ENCODE peak calls at places on chromosomes 2 and 18, in six cellular contexts. N is H1, O is IMR-90, T is neuronal stem cell, Z is H9, H is trophoblast cell. X is an unnamed sample.

GRCh38 chr2:42925742-42926437 is 133.5 kb upstream of the HAAO start:
- DNase-seq in N (no peak), T (no peak), O (no peak), Z (no peak), H (peak), X (no peak)

GRCh38 chr18:21342372-21342771 is 100.3 kb downstream of the GREB1L start:
- DNase-seq in H (no peak), T (peak), Z (peak), N (no peak), O (no peak), X (no peak)

GRCh38 chr2:8565399-8566154 is 116.3 kb upstream of the ID2 start:
- DNase-seq in N (no peak), H (no peak), Z (peak), O (no peak), T (no peak), X (no peak)

GRCh38 chr2:66573866-66574265 is 138.9 kb downstream of the MEIS1 start:
- DNase-seq in N (no peak), T (no peak), H (no peak), O (peak), Z (peak), X (peak)

GRCh38 chr2:2762898-2763287 is 431.8 kb upstream of the MYT1L start:
- DNase-seq in O (no peak), N (no peak), T (no peak), H (no peak), Z (no peak), X (no peak)

GRCh38 chr18:13539050-13539449 is 187.3 kb downstream of the FAM210A start:
- DNase-seq in O (no peak), N (no peak), T (no peak), Z (no peak), H (no peak), X (no peak)

GRCh38 chr18:73793386-73793785 is 354.2 kb downstream of the FBXO15 start:
- DNase-seq in N (no peak), H (peak), Z (no peak), T (no peak), O (peak), X (peak)

GRCh38 chr2:16471031-16471430 is 194.6 kb downstream of the CYRIA start:
- DNase-seq in H (no peak), T (no peak), O (no peak), Z (no peak), N (no peak), X (no peak)

GRCh38 chr2:98524168-98524567 is 79.5 kb downstream of the INPP4A start:
- DNase-seq in H (peak), O (peak), N (no peak), Z (no peak), T (no peak), X (no peak)

GRCh38 chr2:100176925-100177324 is 34.5 kb upstream of the AFF3 start:
- DNase-seq in O (no peak), Z (peak), N (no peak), T (no peak), H (no peak), X (no peak)
- H3K14ac ChIP-seq in O (no peak), Z (no peak), N (no peak), T (no peak), H (no peak), X (no peak)

GRCh38 chr18:24013061-24013460 is 1.5 kb upstream of the TTC39C start:
- DNase-seq in O (peak), N (no peak), T (no peak), Z (no peak), H (no peak), X (no peak)

GRCh38 chr18:24016643-24017042 is 2.1 kb downstream of the TTC39C start:
- DNase-seq in Z (no peak), N (no peak), T (no peak), H (peak), O (no peak), X (no peak)

GRCh38 chr18:24015897-24016631 is 1.5 kb downstream of the TTC39C start:
- DNase-seq in N (no peak), Z (no peak), T (no peak), O (no peak), H (no peak), X (no peak)

GRCh38 chr18:24014986-24015896 is 687 bp downstream of the TTC39C start:
- DNase-seq in O (peak), N (no peak), Z (peak), T (peak), H (peak), X (peak)

DNA sequence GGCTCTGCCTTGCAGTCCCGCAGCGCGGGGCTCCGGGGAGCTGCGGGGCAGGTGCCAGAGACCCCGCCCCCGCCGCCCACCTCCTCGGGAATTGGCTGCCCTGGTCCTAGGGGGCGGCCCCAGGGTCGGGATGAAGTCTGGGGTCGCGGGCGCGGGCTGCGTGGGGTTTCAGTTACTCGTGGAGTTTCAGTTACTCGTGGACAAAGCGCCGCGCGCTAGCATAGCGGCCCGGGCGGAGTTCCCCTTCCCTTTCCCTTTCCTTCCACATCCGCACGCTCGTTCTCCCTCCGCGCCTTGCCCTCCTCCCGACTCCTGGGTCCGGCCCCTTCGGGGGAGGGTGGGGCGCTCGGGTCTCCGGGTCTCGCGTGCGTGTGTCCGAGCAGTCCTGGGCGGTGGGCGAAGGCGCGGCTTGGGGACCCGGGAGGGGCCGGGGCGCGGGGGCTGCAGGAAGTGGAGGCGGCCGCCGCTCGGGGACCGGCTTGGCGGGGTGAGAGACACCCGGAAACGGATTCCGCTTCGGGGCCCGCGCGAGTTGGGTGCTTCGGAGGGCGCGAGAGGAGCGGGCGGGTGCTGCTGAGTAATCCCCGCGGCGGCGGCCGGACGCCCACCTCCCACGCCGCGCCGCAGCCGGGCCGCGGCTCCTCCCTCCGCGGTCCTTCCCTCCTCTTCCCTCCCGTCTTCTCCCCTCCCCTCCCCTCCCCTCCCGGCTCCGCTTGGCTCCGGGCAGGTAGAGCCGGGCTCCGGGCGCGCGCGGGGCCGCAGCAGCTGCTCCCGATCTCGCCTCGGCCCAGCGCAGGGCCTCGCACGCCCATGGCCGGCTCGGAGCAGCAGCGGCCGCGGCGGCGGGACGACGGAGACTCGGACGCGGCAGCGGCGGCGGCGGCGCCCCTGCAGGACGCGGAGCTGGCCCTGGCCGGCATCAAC is at the start of gene TTC39C:
- DNase-seq in Z (peak), T (peak), H (peak), N (no peak), O (peak), X (peak)
- H3K18ac ChIP-seq in Z (peak), T (peak), H (peak), N (peak), O (peak), X (peak)

GRCh38 chr2:220163486-220163885 is 536.1 kb downstream of the SLC4A3 start:
- DNase-seq in H (no peak), O (peak), T (no peak), Z (no peak), N (no peak), X (no peak)
- H3K14ac ChIP-seq in H (no peak), O (no peak), T (no peak), Z (no peak), N (no peak), X (no peak)

GRCh38 chr18:9474983-9475642 is at the start of gene RALBP1:
- DNase-seq in Z (peak), N (peak), O (peak), H (peak), T (peak), X (peak)
- H3K18ac ChIP-seq in Z (peak), N (peak), O (peak), H (peak), T (peak), X (peak)

DNA sequence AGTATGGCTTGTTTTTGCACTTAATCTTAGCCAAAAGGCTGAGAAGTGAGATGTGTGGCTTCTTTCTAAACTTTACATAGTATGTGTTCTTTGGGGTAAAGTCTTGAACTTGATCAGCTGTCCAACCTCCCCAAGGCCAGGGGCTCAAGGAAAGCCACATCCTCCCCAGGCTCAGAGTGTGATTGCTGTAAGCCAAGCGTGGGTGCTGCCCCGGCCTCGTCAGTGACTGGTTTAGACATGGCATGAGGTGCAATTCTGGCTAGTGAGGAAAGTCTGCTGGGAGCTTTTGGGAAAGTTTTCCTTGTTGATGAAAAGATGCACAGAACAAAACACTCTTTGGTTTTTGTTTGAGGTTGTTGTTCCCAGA is 40.2 kb downstream of the TMEM177 start:
- DNase-seq in H (no peak), N (no peak), Z (no peak), O (no peak), T (no peak), X (no peak)
- H3K14ac ChIP-seq in H (no peak), N (no peak), Z (no peak), O (no peak), T (no peak), X (no peak)

DNA sequence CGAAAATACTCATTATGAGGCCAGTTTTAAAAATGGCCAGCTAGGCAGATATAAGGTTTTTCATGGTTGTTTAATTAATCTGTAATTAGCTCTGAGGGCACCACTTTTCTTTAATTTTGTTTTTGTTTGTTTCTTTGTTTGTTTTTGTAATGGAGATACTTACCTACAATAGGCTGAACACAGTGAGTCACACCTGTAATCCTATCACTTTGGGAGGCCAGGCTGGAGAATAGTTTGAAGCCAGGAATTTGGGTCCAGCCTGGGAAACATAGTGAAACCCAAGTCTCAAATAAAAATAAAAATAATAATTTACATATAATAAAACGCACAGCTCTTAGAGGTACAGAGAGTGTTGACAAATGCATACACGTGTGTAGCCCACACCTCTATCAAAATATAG is 56.8 kb upstream of the MSH2 start:
- DNase-seq in O (no peak), H (no peak), N (no peak), Z (no peak), T (no peak), X (no peak)
- H3K18ac ChIP-seq in O (no peak), H (no peak), N (peak), Z (peak), T (no peak), X (no peak)